ENCODE peak calls at places on chromosomes 3 and 15, in four cellular contexts. M is MG63, L is HT1080, X is anterior cingulate cortex. H is an unnamed sample.

GRCh38 chr15:70248116-70249025 is 150.7 kb upstream of the TLE3 start:
- DNase-seq in L (no peak), X (no peak), M (no peak), H (no peak)

GRCh38 chr3:126525853-126526667 is 2.1 kb downstream of the CHST13 start:
- DNase-seq in M (no peak), X (no peak), L (no peak), H (no peak)

GRCh38 chr3:156483426-156483825 is 71.5 kb downstream of the SSR3 start:
- DNase-seq in X (no peak), L (peak; percentile 95), M (no peak), H (no peak)

GRCh38 chr3:78799681-78800080 is 968.1 kb downstream of the ROBO1 start:
- DNase-seq in X (no peak), M (no peak), L (no peak), H (no peak)

GRCh38 chr3:79564192-79564591 is 203.6 kb downstream of the ROBO1 start:
- DNase-seq in M (no peak), X (no peak), L (no peak), H (no peak)

GRCh38 chr3:194472290-194472920 is 14.4 kb downstream of the ATP13A3 start:
- DNase-seq in L (peak; percentile 70), M (no peak), X (no peak), H (no peak)

GRCh38 chr3:106482436-106482835 is 613.6 kb upstream of the CBLB start:
- DNase-seq in X (no peak), L (no peak), M (no peak), H (no peak)

GRCh38 chr15:48632651-48633050 is 12.9 kb downstream of the FBN1 start:
- DNase-seq in X (no peak), L (no peak), M (no peak), H (no peak)

GRCh38 chr3:12796171-12797123 is at the start of gene CAND2:
- DNase-seq in M (peak; percentile 47), L (no peak), X (peak; percentile 58), H (peak; percentile 35)

GRCh38 chr3:51836606-51837005 is 24.8 kb upstream of the IQCF2 start:
- DNase-seq in L (no peak), M (no peak), X (no peak), H (no peak)

GRCh38 chr3:62367735-62368704 is 5.3 kb downstream of the FEZF2 start:
- DNase-seq in M (no peak), X (no peak), L (no peak), H (no peak)

GRCh38 chr3:71258116-71258515 is 325.4 kb downstream of the FOXP1 start:
- DNase-seq in M (peak; percentile 47), X (no peak), L (peak; percentile 90), H (no peak)

GRCh38 chr15:78938608-78939488 is 6.0 kb downstream of the CTSH start:
- DNase-seq in X (no peak), M (no peak), L (no peak), H (no peak)

GRCh38 chr15:89825264-89825940 is 10.8 kb upstream of the ANPEP start:
- DNase-seq in M (peak; percentile 50), L (no peak), X (no peak), H (no peak)

GRCh38 chr3:194176274-194176991 is 40.5 kb downstream of the HES1 start:
- DNase-seq in L (no peak), X (no peak), M (no peak), H (no peak)

GRCh38 chr3:113054552-113054951 is 63.8 kb downstream of the GTPBP8 start:
- DNase-seq in M (no peak), L (no peak), X (no peak), H (no peak)

GRCh38 chr15:90679959-90680358 is 37.2 kb upstream of the BLM start:
- DNase-seq in X (no peak), L (no peak), M (no peak), H (peak; percentile 84)

GRCh38 chr15:39172380-39173281 is 408.2 kb upstream of the THBS1 start:
- DNase-seq in X (peak; percentile 39), M (peak; percentile 63), L (peak; percentile 51), H (no peak)

GRCh38 chr3:46878796-46879436 is 1.4 kb downstream of the PTH1R start:
- DNase-seq in L (no peak), X (no peak), M (no peak), H (no peak)

GRCh38 chr3:172939651-172940293 is 189.2 kb downstream of the ECT2 start:
- DNase-seq in X (no peak), L (peak; percentile 31), M (no peak), H (no peak)

GRCh38 chr3:138463724-138464489 is 29.5 kb downstream of the ESYT3 start:
- DNase-seq in M (no peak), X (no peak), L (no peak), H (no peak)

GRCh38 chr15:37628507-37628906 is 305.9 kb upstream of the TMCO5A start:
- DNase-seq in M (no peak), L (no peak), X (no peak), H (no peak)

GRCh38 chr3:150110097-150110496 is 139.4 kb upstream of the PFN2 start:
- DNase-seq in X (no peak), M (no peak), L (no peak), H (no peak)

GRCh38 chr3:184727357-184728060 is 15.6 kb upstream of the MAGEF1 start:
- DNase-seq in M (peak; percentile 58), X (peak; percentile 17), L (peak; percentile 67), H (no peak)

GRCh38 chr15:58551764-58552504 is 120.1 kb downstream of the LIPC start:
- DNase-seq in X (peak; percentile 12), M (peak; percentile 62), L (peak; percentile 80), H (no peak)

GRCh38 chr3:194481103-194481502 is 5.7 kb downstream of the ATP13A3 start:
- DNase-seq in M (no peak), L (peak; percentile 69), X (no peak), H (no peak)

GRCh38 chr15:27956285-27956684 is 142.8 kb downstream of the OCA2 start:
- DNase-seq in L (peak; percentile 60), M (no peak), X (no peak), H (no peak)

GRCh38 chr3:152977356-152977755 is 142.4 kb downstream of the P2RY1 start:
- DNase-seq in X (no peak), M (no peak), L (peak; percentile 49), H (no peak)

GRCh38 chr3:52428151-52429005 is 16.5 kb downstream of the SEMA3G start:
- DNase-seq in X (peak; percentile 61), M (peak; percentile 26), L (peak; percentile 43), H (no peak)

GRCh38 chr3:134299185-134299887 is 48.7 kb upstream of the RYK start:
- DNase-seq in L (peak; percentile 58), X (no peak), M (no peak), H (no peak)

GRCh38 chr3:53941945-53942344 is 50.3 kb upstream of the SELENOK start:
- DNase-seq in L (no peak), X (no peak), M (no peak), H (no peak)

GRCh38 chr3:57820479-57820878 is 64.4 kb downstream of the SLMAP start:
- DNase-seq in L (no peak), M (no peak), X (no peak), H (no peak)

GRCh38 chr3:157522646-157523045 is 19.4 kb upstream of the VEPH1 start:
- DNase-seq in L (no peak), M (no peak), X (no peak), H (no peak)

GRCh38 chr15:51869074-51869425 is 39.6 kb downstream of the TMOD3 start:
- DNase-seq in M (peak; percentile 72), X (no peak), L (peak; percentile 83), H (no peak)

GRCh38 chr3:16808393-16809107 is 76.2 kb upstream of the PLCL2 start:
- DNase-seq in X (no peak), L (no peak), M (no peak), H (no peak)

GRCh38 chr3:11717768-11718581 is 74.3 kb upstream of the VGLL4 start:
- DNase-seq in X (no peak), M (no peak), L (no peak), H (no peak)